ENCODE peak calls at places on chromosomes 16 and 17, in five cellular contexts. O is brain microvascular endothelial cell; N is NCI-H1092 treated with DMSO at 0.1 percent for 48 hours; L is stimulated activated naive CD4-positive, alpha-beta T cell; H is omental fat pad. E is an unnamed sample.

GRCh38 chr16:28835864-28836760 is 10.0 kb downstream of the TUFM start:
- DNase-seq in O (no peak), N (no peak), L (no peak), H (no peak), E (no peak)

GRCh38 chr17:29615492-29616299 is 7.0 kb downstream of the CORO6 start:
- DNase-seq in O (peak), N (peak), H (peak), L (peak), E (no peak)

GRCh38 chr16:4316103-4316731 is 350 bp downstream of the GLIS2 start:
- DNase-seq in O (no peak), N (peak), L (peak), H (no peak), E (no peak)

GRCh38 chr17:39903158-39903884 is 15.1 kb downstream of the GSDMB start:
- DNase-seq in O (no peak), L (no peak), N (no peak), H (no peak), E (no peak)

GRCh38 chr16:57297856-57298255 is 13.4 kb upstream of the PLLP start:
- DNase-seq in N (no peak), H (no peak), L (peak), O (no peak), E (no peak)

GRCh38 chr16:83901101-83901500 is 2.2 kb downstream of the MLYCD start:
- DNase-seq in L (no peak), H (no peak), O (no peak), N (no peak), E (no peak)

GRCh38 chr16:57775661-57776469 is 26.4 kb downstream of the KIFC3 start:
- DNase-seq in O (peak), L (no peak), N (peak), H (no peak), E (no peak)

GRCh38 chr17:45668316-45668715 is 115.8 kb upstream of the CRHR1 start:
- DNase-seq in H (no peak), N (no peak), O (no peak), L (no peak), E (no peak)

GRCh38 chr16:20898938-20899502 is 1.1 kb downstream of the DCUN1D3 start:
- DNase-seq in H (no peak), N (no peak), O (peak), L (no peak), E (no peak)

GRCh38 chr17:67377727-67378443 is 804 bp downstream of the PITPNC1 start:
- DNase-seq in O (no peak), N (peak), L (peak), H (no peak), E (no peak)

GRCh38 chr17:82839617-82840292 is at the start of gene ZNF750:
- DNase-seq in O (no peak), N (no peak), H (no peak), L (no peak), E (no peak)

GRCh38 chr16:89593841-89594240 is 18.3 kb downstream of the CPNE7 start:
- DNase-seq in N (no peak), L (peak), H (no peak), O (no peak), E (no peak)

GRCh38 chr16:86673090-86673955 is 95.0 kb downstream of the FOXL1 start:
- DNase-seq in N (no peak), H (no peak), O (no peak), L (no peak), E (no peak)

GRCh38 chr16:868386-868755 is 67.8 kb upstream of the GNG13 start:
- DNase-seq in O (no peak), H (no peak), L (no peak), N (no peak), E (no peak)

GRCh38 chr17:76232342-76232741 is 8.0 kb downstream of the RNF157 start:
- DNase-seq in O (no peak), H (no peak), L (no peak), N (no peak), E (peak)

GRCh38 chr16:19718624-19718965 is 524 bp downstream of the IQCK start:
- DNase-seq in H (no peak), L (no peak), N (peak), O (no peak), E (no peak)

GRCh38 chr17:45073414-45074070 is 12.4 kb downstream of the NMT1 start:
- DNase-seq in L (no peak), H (no peak), O (no peak), N (no peak), E (peak)

GRCh38 chr17:15348030-15348429 is 6.6 kb upstream of the TEKT3 start:
- DNase-seq in L (no peak), O (no peak), H (no peak), N (peak), E (peak)

GRCh38 chr16:50193594-50193993 is 40.5 kb downstream of the TENT4B start:
- DNase-seq in H (no peak), O (no peak), L (no peak), N (no peak), E (no peak)

GRCh38 chr17:81419333-81419885 is 24.2 kb downstream of the BAHCC1 start:
- DNase-seq in O (peak), L (no peak), N (peak), H (peak), E (peak)

GRCh38 chr16:10646581-10647263 is 48.0 kb downstream of the TEKT5 start:
- DNase-seq in H (no peak), N (no peak), O (no peak), L (no peak), E (no peak)

GRCh38 chr16:31298958-31299357 is 39.2 kb downstream of the ITGAM start:
- DNase-seq in N (no peak), H (no peak), O (no peak), L (no peak), E (no peak)

GRCh38 chr17:37676115-37676925 is 33.1 kb upstream of the DDX52 start:
- DNase-seq in O (no peak), L (no peak), H (no peak), N (no peak), E (no peak)

E was measured in AG09319.